ENCODE peak calls at places on chromosomes 6 and 20, in nine cellular contexts. S is transverse colon, O is ovary, V is lung, X is fibroblast of pulmonary artery, N is uterus, I is PC-3, G is foreskin fibroblast, M is GM12865. W is an unnamed sample.

GRCh38 chr20:24968278-24968677 is 19.2 kb downstream of the CST7 start:
- DNase-seq in V (no peak), S (no peak), G (no peak), X (no peak), I (no peak), N (no peak), O (no peak), M (no peak), W (no peak)

GRCh38 chr6:129197154-129197553 is 314.2 kb downstream of the LAMA2 start:
- DNase-seq in M (no peak), X (no peak), V (no peak), O (no peak), I (no peak), G (no peak), S (no peak), N (no peak), W (no peak)

GRCh38 chr6:19802656-19803055 is 34.5 kb upstream of the ID4 start:
- DNase-seq in I (no peak), G (no peak), N (no peak), V (no peak), O (no peak), M (no peak), S (no peak), X (no peak), W (no peak)

GRCh38 chr20:58665606-58666005 is 14.5 kb downstream of the STX16 start:
- DNase-seq in M (no peak), X (no peak), V (no peak), N (no peak), I (no peak), S (no peak), O (no peak), G (no peak), W (no peak)

GRCh38 chr6:147231589-147231988 is 27.4 kb downstream of the STXBP5 start:
- DNase-seq in X (no peak), O (no peak), S (no peak), G (no peak), N (no peak), I (no peak), V (no peak), M (no peak), W (no peak)

GRCh38 chr6:22717906-22718305 is 148.5 kb downstream of the HDGFL1 start:
- DNase-seq in G (no peak), O (no peak), X (no peak), S (peak), V (no peak), I (peak), M (no peak), N (peak), W (no peak)

GRCh38 chr6:7730852-7731251 is 5.0 kb downstream of the BMP6 start:
- DNase-seq in S (no peak), O (no peak), V (no peak), X (peak), N (no peak), G (peak), M (no peak), I (peak), W (peak)

GRCh38 chr20:50423758-50424157 is 86.4 kb upstream of the PTPN1 start:
- DNase-seq in G (no peak), I (no peak), X (no peak), N (no peak), O (no peak), S (no peak), V (no peak), M (no peak), W (no peak)

GRCh38 chr20:22652685-22653568 is 68.6 kb upstream of the FOXA2 start:
- DNase-seq in M (no peak), G (no peak), O (no peak), S (no peak), X (no peak), V (no peak), I (no peak), N (no peak), W (no peak)

GRCh38 chr6:45436544-45437440 is 59.1 kb upstream of the SUPT3H start:
- DNase-seq in V (no peak), X (peak), M (peak), I (peak), G (peak), N (no peak), S (no peak), O (no peak), W (no peak)

GRCh38 chr6:72522735-72523141 is 99.1 kb upstream of the KCNQ5 start:
- DNase-seq in N (no peak), V (no peak), I (peak), M (peak), X (no peak), G (no peak), O (no peak), S (no peak), W (no peak)

GRCh38 chr6:136403166-136403980 is 113.7 kb upstream of the BCLAF1 start:
- DNase-seq in S (no peak), G (peak), O (no peak), I (peak), X (peak), V (no peak), M (no peak), N (peak), W (peak)

GRCh38 chr6:139961190-139961589 is 586.7 kb upstream of the CITED2 start:
- DNase-seq in G (no peak), V (no peak), S (no peak), I (no peak), N (no peak), O (no peak), M (no peak), X (no peak), W (no peak)

GRCh38 chr6:160133441-160134336 is 12.1 kb downstream of the SLC22A1 start:
- DNase-seq in X (no peak), M (no peak), O (no peak), I (no peak), G (no peak), N (no peak), V (no peak), S (no peak), W (no peak)

GRCh38 chr6:158766621-158767435 is 52.3 kb downstream of the EZR start:
- DNase-seq in N (no peak), M (no peak), O (no peak), I (no peak), X (no peak), S (no peak), G (no peak), V (no peak), W (no peak)

GRCh38 chr20:18677126-18677525 is 89.3 kb downstream of the DTD1 start:
- DNase-seq in I (no peak), V (no peak), N (no peak), X (no peak), O (no peak), G (no peak), S (no peak), M (no peak), W (no peak)

GRCh38 chr20:45105317-45105716 is 4.4 kb upstream of the KCNS1 start:
- DNase-seq in G (no peak), S (no peak), I (peak), O (no peak), V (no peak), X (peak), N (no peak), M (no peak), W (no peak)

GRCh38 chr20:52132337-52132736 is 59.2 kb downstream of the ZFP64 start:
- DNase-seq in S (no peak), I (no peak), M (no peak), N (no peak), X (no peak), G (no peak), V (no peak), O (no peak), W (no peak)

GRCh38 chr6:157282279-157282678 is 41.0 kb downstream of the TMEM242 start:
- DNase-seq in X (no peak), V (no peak), G (no peak), N (no peak), O (no peak), I (no peak), M (no peak), S (no peak), W (no peak)

GRCh38 chr20:50034567-50035170 is 51.9 kb downstream of the SNAI1 start:
- DNase-seq in N (peak), V (no peak), I (peak), O (no peak), G (peak), M (no peak), X (peak), S (no peak), W (no peak)

GRCh38 chr6:112773217-112773616 is 426.1 kb downstream of the RFPL4B start:
- DNase-seq in I (no peak), X (no peak), V (no peak), S (no peak), M (no peak), N (no peak), G (peak), O (no peak), W (no peak)

GRCh38 chr20:46618316-46619110 is 32.7 kb downstream of the SLC13A3 start:
- DNase-seq in G (no peak), S (no peak), O (no peak), V (no peak), I (no peak), M (no peak), X (no peak), N (no peak), W (no peak)

GRCh38 chr20:21182832-21183563 is 57.1 kb downstream of the KIZ start:
- DNase-seq in M (no peak), O (no peak), N (peak), I (peak), S (peak), X (peak), G (peak), V (no peak), W (peak)

GRCh38 chr6:6736753-6737654 is 148.5 kb downstream of the LY86 start:
- DNase-seq in V (no peak), I (no peak), N (peak), G (peak), X (peak), S (peak), O (peak), M (no peak), W (peak)

GRCh38 chr6:138403324-138403800 is 661 bp upstream of the HEBP2 start:
- DNase-seq in V (peak), M (peak), O (peak), X (peak), N (peak), G (peak), I (no peak), S (peak), W (no peak)

GRCh38 chr20:24366605-24367004 is 102.8 kb upstream of the SYNDIG1 start:
- DNase-seq in X (no peak), I (no peak), O (no peak), V (no peak), G (no peak), M (no peak), N (no peak), S (no peak), W (no peak)

GRCh38 chr20:1489764-1490436 is 1.3 kb downstream of the SIRPB2 start:
- DNase-seq in G (peak), I (peak), M (no peak), X (no peak), S (no peak), O (no peak), V (peak), N (no peak), W (no peak)

GRCh38 chr6:111478749-111479148 is 4.3 kb downstream of the REV3L start:
- DNase-seq in I (peak), N (no peak), M (peak), V (no peak), X (peak), G (peak), S (no peak), O (no peak), W (no peak)

GRCh38 chr20:44780226-44780625 is 30.1 kb downstream of the RIMS4 start:
- DNase-seq in X (peak), S (peak), M (peak), I (peak), N (no peak), V (no peak), G (peak), O (peak), W (no peak)

GRCh38 chr20:11740975-11741374 is 176.7 kb upstream of the BTBD3 start:
- DNase-seq in V (no peak), N (no peak), X (no peak), S (no peak), I (peak), G (no peak), O (no peak), M (no peak), W (no peak)

GRCh38 chr6:17904491-17905120 is 82.8 kb downstream of the KIF13A start:
- DNase-seq in X (no peak), I (no peak), V (no peak), G (no peak), M (no peak), O (no peak), N (no peak), S (no peak), W (no peak)

GRCh38 chr6:2667617-2668016 is 83.1 kb downstream of the MYLK4 start:
- DNase-seq in X (no peak), V (no peak), I (no peak), O (no peak), S (no peak), M (no peak), G (no peak), N (no peak), W (no peak)

GRCh38 chr6:43737272-43738081 is 32.5 kb upstream of the VEGFA start:
- DNase-seq in O (no peak), V (no peak), I (no peak), S (no peak), G (no peak), M (no peak), X (peak), N (no peak), W (no peak)

GRCh38 chr20:45649312-45649863 is 18.3 kb upstream of the WFDC9 start:
- DNase-seq in I (no peak), G (no peak), S (no peak), N (no peak), V (no peak), X (no peak), M (no peak), O (no peak), W (no peak)

GRCh38 chr6:2949536-2950083 is 21.8 kb downstream of the SERPINB6 start:
- DNase-seq in G (no peak), V (peak), S (no peak), O (no peak), N (no peak), M (no peak), I (no peak), X (no peak), W (no peak)

DNA sequence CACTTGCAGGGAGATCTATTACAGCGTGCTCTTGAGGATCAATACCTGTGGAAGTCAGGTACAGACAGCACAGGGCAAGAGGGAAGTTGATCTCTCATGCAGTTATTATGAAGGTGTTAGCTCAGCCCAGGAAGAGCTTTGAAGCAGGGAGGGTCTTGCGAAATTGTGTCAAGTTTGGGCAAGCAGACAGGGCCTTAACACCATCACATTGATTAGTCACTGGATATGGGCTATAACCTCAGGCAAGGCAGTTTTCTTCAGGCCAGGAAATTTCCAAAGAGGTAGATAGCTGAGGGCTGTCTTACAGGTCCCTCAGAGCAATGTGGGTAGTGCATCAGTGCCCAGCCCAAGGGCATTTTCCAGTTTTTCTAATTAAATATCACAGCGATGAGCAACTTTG is 643.8 kb downstream of the DHX35 start:
- DNase-seq in S (no peak), G (no peak), X (no peak), V (no peak), N (no peak), O (no peak), M (no peak), I (no peak), W (no peak)
- H3K4me3 ChIP-seq in S (no peak), G (no peak), X (no peak), V (no peak), N (no peak), O (no peak), M (no peak), I (no peak), W (no peak)

GRCh38 chr20:60137657-60138245 is 179.5 kb downstream of the CDH26 start:
- DNase-seq in M (peak), O (no peak), V (no peak), S (peak), G (peak), N (no peak), I (peak), X (peak), W (no peak)
- H3K4me3 ChIP-seq in M (no peak), O (peak), V (no peak), S (peak), G (no peak), N (no peak), I (no peak), X (peak), W (peak)

DNA sequence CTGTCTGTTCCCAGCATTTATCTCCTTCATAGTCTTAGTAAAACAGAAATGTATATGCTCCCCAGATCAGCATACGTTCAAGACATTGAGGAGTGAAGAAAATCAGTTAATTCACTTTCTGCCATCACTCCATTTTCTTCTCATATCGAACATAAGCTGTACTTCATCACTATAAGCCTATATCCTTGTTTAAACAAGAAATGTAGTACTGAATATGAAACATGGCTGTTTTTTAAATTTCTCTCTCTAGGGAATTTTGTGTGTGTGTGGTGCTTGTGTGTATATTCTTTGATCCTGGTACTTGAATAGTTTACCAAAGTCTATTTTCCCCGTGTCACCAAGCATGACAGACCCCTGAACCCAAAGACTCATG is 107.1 kb downstream of the HFE start:
- DNase-seq in S (no peak), I (no peak), G (no peak), M (no peak), V (no peak), N (no peak), X (no peak), O (no peak), W (no peak)
- H3K4me3 ChIP-seq in S (no peak), I (peak), G (no peak), M (peak), V (no peak), N (no peak), X (no peak), O (peak), W (no peak)

GRCh38 chr20:3751664-3752385 is 15.7 kb downstream of the ADISSP start:
- DNase-seq in M (peak), X (no peak), O (no peak), N (no peak), S (peak), I (no peak), V (peak), G (no peak), W (no peak)
- H3K4me3 ChIP-seq in M (no peak), X (no peak), O (no peak), N (no peak), S (peak), I (no peak), V (no peak), G (no peak), W (no peak)

GRCh38 chr6:31829633-31830492 is 2.3 kb downstream of the HSPA1B start:
- DNase-seq in N (no peak), M (peak), O (peak), X (peak), G (peak), I (peak), S (no peak), V (no peak), W (no peak)
- H3K4me3 ChIP-seq in N (peak), M (peak), O (peak), X (peak), G (peak), I (peak), S (peak), V (peak), W (peak)

GRCh38 chr6:141482773-141483172 is 650.0 kb upstream of the GJE1 start:
- DNase-seq in S (no peak), V (no peak), N (no peak), I (no peak), M (peak), X (no peak), O (no peak), G (no peak), W (no peak)

GRCh38 chr6:141484726-141485125 is 648.0 kb upstream of the GJE1 start:
- DNase-seq in I (no peak), V (no peak), N (no peak), O (no peak), X (no peak), M (peak), S (peak), G (peak), W (no peak)

GRCh38 chr6:141488466-141488865 is 644.3 kb upstream of the GJE1 start:
- DNase-seq in I (no peak), X (peak), O (no peak), M (peak), S (no peak), N (no peak), V (no peak), G (peak), W (no peak)

GRCh38 chr6:141486942-141487341 is 645.8 kb upstream of the GJE1 start:
- DNase-seq in V (no peak), S (no peak), I (no peak), N (no peak), M (no peak), X (no peak), O (no peak), G (no peak), W (no peak)

GRCh38 chr6:141483561-141484061 is 649.1 kb upstream of the GJE1 start:
- DNase-seq in V (no peak), O (no peak), N (no peak), M (peak), G (peak), X (peak), S (peak), I (peak), W (peak)
- H3K4me3 ChIP-seq in V (no peak), O (peak), N (peak), M (peak), G (peak), X (peak), S (peak), I (peak), W (no peak)

DNA sequence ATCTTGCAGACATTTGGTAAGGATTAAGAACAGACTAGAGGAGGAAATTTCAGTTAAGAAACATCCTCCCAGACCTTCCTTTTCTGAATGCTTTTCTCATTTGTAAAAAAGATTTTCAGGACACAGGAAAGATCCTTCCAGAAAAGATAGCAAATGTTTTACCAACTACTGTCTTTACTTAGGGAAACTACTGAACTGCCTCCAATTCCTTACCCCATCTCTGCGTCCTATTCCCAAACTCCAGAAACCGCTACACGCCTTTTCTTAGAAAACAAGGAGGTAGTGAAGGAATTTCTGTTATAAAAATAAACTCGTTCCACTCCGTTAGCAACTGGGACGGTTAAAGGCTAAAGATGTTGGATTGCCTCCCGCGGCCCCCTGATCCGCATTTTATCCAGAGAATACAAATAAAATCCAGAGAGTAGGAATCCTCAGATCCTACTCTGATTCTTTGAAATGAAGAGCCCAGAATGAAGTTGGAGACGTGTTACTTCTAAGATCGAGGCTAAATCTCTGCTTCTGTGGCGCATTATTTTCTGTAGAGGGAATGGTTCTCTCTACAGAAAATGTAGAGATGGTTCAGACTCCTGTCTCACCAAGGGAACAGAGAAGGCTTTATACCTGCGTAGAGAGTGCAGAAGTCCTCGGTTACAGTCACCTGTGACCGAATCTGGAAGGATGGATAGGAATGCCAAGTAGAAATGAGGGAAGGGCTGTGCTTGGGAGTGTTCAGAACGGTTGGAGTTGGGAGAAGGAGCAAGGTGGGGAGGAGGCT is 133.0 kb downstream of the GPX5 start:
- DNase-seq in G (no peak), N (no peak), V (no peak), M (no peak), O (no peak), I (peak), X (no peak), S (no peak), W (no peak)
- H3K4me3 ChIP-seq in G (peak), N (peak), V (no peak), M (peak), O (peak), I (peak), X (peak), S (peak), W (peak)